ENCODE peak calls at places on chromosomes 11 and 22, in five cellular contexts. Y is psoas muscle, X is brain microvascular endothelial cell, N is left ventricle myocardium inferior, S is IMR-90. P is an unnamed sample. For H3K27me3, the result is how much of the 10 kb centered on the place peaks cover.

GRCh38 chr22:35590634-35591295 is 26.4 kb downstream of the MB start:
- DNase-seq in Y (peak), X (no peak), N (no peak), S (no peak), P (no peak)

GRCh38 chr22:45869448-45869847 is 107.5 kb downstream of the WNT7B start:
- DNase-seq in Y (no peak), X (no peak), N (no peak), S (no peak), P (no peak)

GRCh38 chr22:44407404-44408226 is 90.4 kb downstream of the RTL6 start:
- DNase-seq in Y (no peak), X (no peak), N (peak), S (no peak), P (no peak)

GRCh38 chr11:70786021-70786665 is 387.8 kb downstream of the CTTN start:
- DNase-seq in Y (no peak), X (no peak), N (no peak), S (no peak), P (no peak)

GRCh38 chr22:44399196-44399837 is 86.6 kb upstream of the SHISAL1 start:
- DNase-seq in Y (no peak), X (no peak), N (no peak), S (no peak), P (no peak)

GRCh38 chr11:41879186-41879738 is 419.8 kb upstream of the LRRC4C start:
- DNase-seq in Y (no peak), X (peak), N (no peak), S (no peak), P (no peak)

GRCh38 chr22:33640900-33641299 is 279.4 kb downstream of the LARGE1 start:
- DNase-seq in Y (no peak), X (no peak), N (no peak), S (no peak), P (no peak)

GRCh38 chr11:132056689-132057088 is 686.3 kb downstream of the NTM start:
- DNase-seq in Y (no peak), X (peak), N (no peak), S (peak), P (no peak)

GRCh38 chr11:64743591-64744543 is at the start of gene RASGRP2:
- DNase-seq in Y (peak), X (no peak), N (peak), S (no peak), P (peak)

GRCh38 chr22:48800036-48800885 is 1027.4 kb downstream of the BRD1 start:
- DNase-seq in Y (no peak), X (no peak), N (no peak), S (no peak), P (no peak)

GRCh38 chr11:122176651-122177050 is 60.6 kb upstream of the BLID start:
- DNase-seq in Y (no peak), X (no peak), N (no peak), S (no peak), P (no peak)

GRCh38 chr11:34292546-34292945 is 65.3 kb downstream of the ABTB2 start:
- DNase-seq in Y (no peak), X (no peak), N (no peak), S (no peak), P (no peak)

GRCh38 chr11:121448431-121448941 is 3.6 kb upstream of the SORL1 start:
- DNase-seq in Y (no peak), X (no peak), N (no peak), S (peak), P (no peak)

GRCh38 chr11:63839508-63840355 is 822 bp downstream of the MARK2 start:
- DNase-seq in Y (peak), X (no peak), N (no peak), S (no peak), P (no peak)

GRCh38 chr11:85029964-85030363 is 597.2 kb downstream of the DLG2 start:
- DNase-seq in Y (no peak), X (peak), N (no peak), S (peak), P (no peak)

GRCh38 chr22:48719978-48720661 is 1107.6 kb downstream of the BRD1 start:
- DNase-seq in Y (no peak), X (no peak), N (peak), S (no peak), P (no peak)

GRCh38 chr22:40243891-40244290 is 66.2 kb downstream of the TNRC6B start:
- DNase-seq in Y (no peak), X (no peak), N (no peak), S (no peak), P (no peak)

GRCh38 chr11:122159173-122159701 is 43.2 kb upstream of the BLID start:
- DNase-seq in Y (no peak), X (no peak), N (peak), S (peak), P (no peak)

GRCh38 chr11:85299247-85299646 is 327.9 kb downstream of the DLG2 start:
- DNase-seq in Y (no peak), X (no peak), N (no peak), S (no peak), P (no peak)

GRCh38 chr11:92886243-92886905 is 83.1 kb upstream of the MTNR1B start:
- DNase-seq in Y (no peak), X (peak), N (no peak), S (peak), P (no peak)

GRCh38 chr11:108324587-108324986 is 101.7 kb downstream of the ATM start:
- DNase-seq in Y (no peak), X (no peak), N (no peak), S (peak), P (no peak)

GRCh38 chr11:58097437-58097836 is 27.9 kb downstream of the OR9I1 start:
- DNase-seq in Y (no peak), X (no peak), N (no peak), S (no peak), P (no peak)

GRCh38 chr22:20591660-20592310 is 84.4 kb downstream of the MED15 start:
- DNase-seq in Y (no peak), X (peak), N (no peak), S (peak), P (no peak)

GRCh38 chr11:114190630-114191029 is 105.6 kb upstream of the NNMT start:
- DNase-seq in Y (no peak), X (no peak), N (no peak), S (no peak), P (no peak)

GRCh38 chr11:57214494-57214893 is 22.6 kb downstream of the APLNR start:
- DNase-seq in Y (no peak), X (peak), N (no peak), S (peak), P (no peak)

GRCh38 chr11:29306527-29306926 is 710.3 kb downstream of the KCNA4 start:
- DNase-seq in Y (no peak), X (peak), N (no peak), S (peak), P (no peak)

GRCh38 chr22:38948181-38948940 is 9.0 kb upstream of the APOBEC3A start:
- DNase-seq in Y (no peak), X (no peak), N (no peak), S (no peak), P (no peak)

GRCh38 chr11:4103269-4103668 is 8.7 kb downstream of the RRM1 start:
- DNase-seq in Y (no peak), X (no peak), N (no peak), S (no peak), P (no peak)

GRCh38 chr11:132111781-132112380 is 741.5 kb downstream of the NTM start:
- DNase-seq in Y (no peak), X (peak), N (no peak), S (peak), P (no peak)

GRCh38 chr11:64752106-64752970 is 7.4 kb downstream of the PYGM start:
- DNase-seq in Y (no peak), X (no peak), N (no peak), S (no peak), P (no peak)

GRCh38 chr11:57481915-57482781 is 21.8 kb downstream of the RTN4RL2 start:
- DNase-seq in Y (no peak), X (no peak), N (no peak), S (no peak), P (no peak)

GRCh38 chr11:19680824-19681368 is 31.7 kb upstream of the NAV2 start:
- DNase-seq in Y (no peak), X (no peak), N (no peak), S (peak), P (no peak)

DNA sequence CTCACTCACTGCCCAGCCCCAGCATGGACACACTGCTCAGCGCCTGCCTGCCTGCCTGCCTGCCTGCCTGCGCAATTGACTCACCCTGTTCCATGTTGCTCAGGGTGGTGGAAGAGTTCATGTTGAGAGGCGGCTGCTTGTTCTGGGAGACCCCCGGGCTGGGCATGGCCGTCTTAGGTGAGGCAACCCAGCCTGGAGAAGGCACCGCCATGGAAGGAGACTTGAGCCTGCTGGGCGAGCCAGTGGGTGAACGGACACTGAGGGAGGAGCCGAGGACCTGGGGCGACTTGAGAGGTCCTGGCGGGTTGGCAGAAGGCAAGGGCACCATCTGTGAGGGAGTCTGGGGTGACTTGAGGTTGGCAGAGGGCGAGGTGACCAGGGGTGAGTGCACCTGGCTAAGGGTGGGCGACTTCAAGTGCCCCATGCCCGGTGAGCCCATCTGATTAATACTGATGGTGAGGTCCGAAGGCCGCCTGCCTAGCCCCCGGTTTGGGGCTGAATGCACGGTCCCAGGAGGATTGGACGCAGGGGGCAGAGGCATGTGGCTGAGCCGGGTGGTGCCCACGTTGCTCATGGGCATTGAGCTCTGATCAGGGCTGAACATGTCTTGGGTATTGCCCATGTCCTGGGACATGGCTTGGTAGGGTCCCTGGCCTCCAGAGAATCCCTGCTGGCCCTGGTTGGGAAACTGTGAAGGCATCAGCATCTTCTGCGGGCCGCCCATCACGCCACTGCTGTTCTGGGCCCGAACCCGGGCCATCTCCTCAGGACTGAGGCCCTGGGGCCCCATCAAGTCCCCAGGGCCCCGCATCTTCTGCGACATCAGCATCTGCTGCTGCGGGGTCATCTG is 17.1 kb downstream of the CXCR5 start:
- DNase-seq in Y (no peak), X (no peak), N (no peak), S (no peak), P (no peak)
- H3K4me3 ChIP-seq in Y (no peak), X (no peak), N (no peak), S (no peak), P (no peak)

GRCh38 chr22:22139364-22139763 is 105.2 kb upstream of the VPREB1 start:
- DNase-seq in Y (no peak), X (no peak), N (no peak), S (no peak), P (no peak)

GRCh38 chr22:22141031-22141430 is 103.6 kb upstream of the VPREB1 start:
- DNase-seq in Y (no peak), X (no peak), N (no peak), S (no peak), P (no peak)

GRCh38 chr22:22138915-22139314 is 105.7 kb upstream of the VPREB1 start:
- DNase-seq in Y (no peak), X (no peak), N (no peak), S (no peak), P (no peak)

GRCh38 chr22:22133910-22134309 is 110.7 kb upstream of the VPREB1 start:
- DNase-seq in Y (no peak), X (no peak), N (no peak), S (no peak), P (no peak)

GRCh38 chr22:22137891-22138290 is 106.7 kb upstream of the VPREB1 start:
- DNase-seq in Y (no peak), X (no peak), N (no peak), S (no peak), P (no peak)
- H3K27ac ChIP-seq in Y (no peak), X (no peak), N (no peak), S (no peak), P (no peak)

DNA sequence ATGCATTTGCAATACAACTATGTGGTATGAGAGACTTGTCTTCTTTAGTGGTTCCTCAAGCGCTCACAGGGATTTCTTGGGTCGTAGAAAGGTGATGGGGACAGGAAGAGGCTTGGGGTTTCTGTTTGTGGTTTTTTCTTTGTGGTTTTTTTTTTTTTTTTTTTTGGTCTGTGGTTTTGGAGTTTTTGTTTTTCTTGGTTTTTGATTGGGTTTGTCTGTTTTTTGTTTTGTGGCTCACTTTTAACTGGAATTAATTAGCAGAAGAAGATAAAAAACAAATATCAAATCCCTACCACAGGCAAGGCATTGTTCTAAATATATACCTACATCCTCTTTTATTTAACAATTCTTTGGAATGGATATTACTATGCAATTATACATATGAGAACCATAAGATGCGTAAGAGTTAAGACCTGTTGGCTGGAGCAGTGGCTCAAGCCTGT is 5.5 kb downstream of the TTC28 start:
- DNase-seq in Y (no peak), X (peak), N (no peak), S (peak), P (no peak)
- H3K27me3 ChIP-seq in Y (under half), X (under half), N (under half), S (under half), P (under half)

GRCh38 chr22:41367680-41368542 is 13.8 kb upstream of the TEF start:
- DNase-seq in Y (no peak), X (no peak), N (peak), S (peak), P (no peak)
- H3K4me3 ChIP-seq in Y (peak), X (no peak), N (peak), S (peak), P (no peak)

GRCh38 chr11:10625281-10625981 is 57.0 kb upstream of the LYVE1 start:
- DNase-seq in Y (no peak), X (no peak), N (no peak), S (no peak), P (no peak)

GRCh38 chr11:10625982-10626311 is 57.5 kb upstream of the LYVE1 start:
- DNase-seq in Y (no peak), X (no peak), N (no peak), S (no peak), P (no peak)

GRCh38 chr11:10623797-10624761 is 55.6 kb upstream of the LYVE1 start:
- DNase-seq in Y (peak), X (no peak), N (no peak), S (peak), P (no peak)

GRCh38 chr11:10622108-10622507 is 53.6 kb upstream of the LYVE1 start:
- DNase-seq in Y (no peak), X (no peak), N (no peak), S (no peak), P (no peak)

DNA sequence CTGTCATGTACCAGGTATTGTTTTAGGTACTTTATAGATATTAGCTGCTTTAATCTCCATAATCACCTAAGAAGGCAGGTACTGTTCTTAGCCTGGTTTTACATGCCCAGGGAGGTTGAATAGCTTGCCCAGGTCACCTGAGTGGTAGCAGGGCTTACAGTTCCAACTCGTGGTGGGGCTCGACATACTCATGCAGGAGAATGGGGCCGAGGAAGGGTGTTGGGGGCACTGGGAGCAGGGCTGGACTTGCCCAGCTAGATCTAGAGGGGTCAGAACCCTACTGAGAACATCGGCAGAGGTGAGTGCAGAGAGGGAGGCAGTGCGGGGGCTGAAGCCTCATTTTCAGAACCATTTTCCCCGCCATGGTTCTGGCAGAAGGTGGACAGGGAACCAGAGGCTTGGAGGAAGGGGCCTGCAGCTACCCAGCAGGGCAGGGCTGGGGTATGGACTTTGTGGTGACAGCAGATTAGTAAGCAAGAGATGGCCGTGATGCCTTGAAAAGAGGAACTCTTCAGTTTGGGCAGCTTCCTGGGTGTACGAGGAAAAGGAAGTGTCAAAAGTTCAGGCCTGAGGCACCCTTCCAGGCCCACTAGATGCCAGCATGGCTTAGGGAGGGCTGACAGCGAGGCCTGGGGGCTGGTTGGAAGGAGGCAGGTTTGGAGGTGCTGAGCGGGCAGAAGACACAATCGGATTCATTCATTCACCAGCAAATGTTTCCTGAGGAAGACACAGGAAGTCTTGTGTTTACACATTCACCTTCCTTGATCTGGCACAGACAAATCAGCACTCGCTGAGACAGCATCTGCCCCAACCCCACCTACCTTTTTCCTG is 54.7 kb upstream of the LYVE1 start:
- DNase-seq in Y (no peak), X (no peak), N (peak), S (no peak), P (no peak)
- H3K27ac ChIP-seq in Y (no peak), X (no peak), N (peak), S (peak), P (no peak)

GRCh38 chr11:115764172-115764571 is 260.0 kb upstream of the CADM1 start:
- DNase-seq in Y (no peak), X (no peak), N (no peak), S (no peak), P (no peak)
- H3K27me3 ChIP-seq in Y (under half), X (under half), N (under half), S (under half), P (under half)

DNA sequence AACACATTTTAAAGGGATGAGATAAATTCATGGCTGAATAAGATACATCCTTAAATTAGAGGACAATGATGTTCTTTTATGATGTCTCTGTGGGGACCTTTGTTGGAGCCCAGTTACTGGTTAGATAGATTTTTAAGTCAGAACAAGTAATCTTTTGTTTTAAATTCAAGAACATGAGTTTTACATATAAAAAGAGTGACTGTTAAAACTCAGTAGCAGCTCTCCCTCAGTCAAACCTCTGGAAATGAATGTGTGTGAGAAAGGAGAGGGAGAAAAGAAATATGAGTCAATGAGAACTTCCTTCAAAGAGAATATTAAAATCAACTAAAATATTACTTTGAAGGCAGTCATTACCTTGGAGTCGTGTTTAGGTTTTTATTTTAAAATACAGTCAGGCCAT is 241.7 kb downstream of the SWAP70 start:
- DNase-seq in Y (no peak), X (peak), N (no peak), S (no peak), P (no peak)
- H3K4me3 ChIP-seq in Y (no peak), X (no peak), N (no peak), S (no peak), P (no peak)